ENCODE peak calls at places on chromosomes 3 and 15, in five cellular contexts. Q is stomach, X is IMR-90, D is suprapubic skin, P is ovary. F is an unnamed sample.
A peak's percentile ranks its signal among the peaks of the same experiment; 100 is the strongest.

GRCh38 chr3:28349397-28350000 is 875 bp upstream of the AZI2 start:
- DNase-seq in Q (no peak), X (peak; percentile 4), P (no peak), D (no peak), F (no peak)

GRCh38 chr3:119826714-119827113 is 44.8 kb downstream of the NR1I2 start:
- DNase-seq in D (no peak), Q (no peak), X (no peak), P (no peak), F (no peak)

GRCh38 chr3:183825380-183826161 is at the start of gene MAP6D1:
- DNase-seq in X (peak; percentile 46), D (peak; percentile 80), P (peak; percentile 54), Q (no peak), F (peak; percentile 28)

GRCh38 chr3:27758083-27758482 is 36.0 kb upstream of the EOMES start:
- DNase-seq in X (peak; percentile 71), P (no peak), Q (no peak), D (no peak), F (no peak)

GRCh38 chr3:126107203-126107939 is 23.4 kb upstream of the SLC41A3 start:
- DNase-seq in D (no peak), P (no peak), Q (no peak), X (no peak), F (no peak)

GRCh38 chr3:46867550-46867898 is 4.3 kb upstream of the MYL3 start:
- DNase-seq in P (peak; percentile 92), Q (peak; percentile 87), X (no peak), D (peak; percentile 91), F (no peak)

GRCh38 chr15:70788114-70789049 is 25.0 kb upstream of the UACA start:
- DNase-seq in Q (no peak), P (no peak), X (peak; percentile 86), D (no peak), F (no peak)

GRCh38 chr3:87333393-87333892 is 57.1 kb upstream of the POU1F1 start:
- DNase-seq in D (no peak), X (peak; percentile 80), P (no peak), Q (no peak), F (no peak)

GRCh38 chr15:74434260-74434915 is 630 bp upstream of the SEMA7A start:
- DNase-seq in X (peak; percentile 15), Q (no peak), D (no peak), P (no peak), F (no peak)

GRCh38 chr3:129756871-129757270 is 136.6 kb downstream of the TMCC1 start:
- DNase-seq in X (peak; percentile 66), P (no peak), Q (no peak), D (no peak), F (no peak)

GRCh38 chr3:146817705-146818104 is 212.6 kb upstream of the PLSCR5 start:
- DNase-seq in P (no peak), X (peak; percentile 16), D (no peak), Q (no peak), F (no peak)

GRCh38 chr3:71254251-71254650 is 329.3 kb downstream of the FOXP1 start:
- DNase-seq in P (no peak), X (peak; percentile 35), Q (peak; percentile 55), D (no peak), F (no peak)

GRCh38 chr15:25481208-25481862 is 42.5 kb upstream of the UBE3A start:
- DNase-seq in Q (no peak), P (peak; percentile 32), D (no peak), X (no peak), F (no peak)

GRCh38 chr15:80990955-80991354 is 1.3 kb upstream of the MESD start:
- DNase-seq in Q (no peak), D (no peak), X (no peak), P (no peak), F (no peak)

GRCh38 chr15:75422554-75422953 is 28.9 kb downstream of the SIN3A start:
- DNase-seq in X (no peak), D (no peak), P (no peak), Q (no peak), F (no peak)

GRCh38 chr3:173553635-173554280 is 156.2 kb downstream of the NLGN1 start:
- DNase-seq in D (no peak), X (peak; percentile 42), P (no peak), Q (no peak), F (no peak)

GRCh38 chr15:48333553-48333952 is 2.3 kb downstream of the DUT start:
- DNase-seq in D (no peak), P (no peak), X (no peak), Q (no peak), F (no peak)

GRCh38 chr3:102057781-102058421 is 208.6 kb downstream of the NFKBIZ start:
- DNase-seq in P (no peak), D (no peak), Q (no peak), X (no peak), F (peak; percentile 71)

GRCh38 chr3:72006631-72007556 is 221.9 kb upstream of the PROK2 start:
- DNase-seq in Q (no peak), P (no peak), D (no peak), X (no peak), F (no peak)

GRCh38 chr3:127613406-127613805 is 15.2 kb downstream of the MCM2 start:
- DNase-seq in X (no peak), Q (peak; percentile 56), D (no peak), P (no peak), F (no peak)

GRCh38 chr15:45458746-45459403 is 63.7 kb downstream of the SLC30A4 start:
- DNase-seq in D (no peak), P (peak; percentile 70), Q (peak; percentile 84), X (peak; percentile 37), F (peak; percentile 80)

GRCh38 chr3:134838599-134838998 is 43.5 kb downstream of the EPHB1 start:
- DNase-seq in P (no peak), Q (no peak), D (peak; percentile 16), X (no peak), F (peak; percentile 39)

GRCh38 chr15:52730163-52730562 is 51.0 kb upstream of the ATOSA start:
- DNase-seq in Q (no peak), P (no peak), X (peak; percentile 8), D (no peak), F (peak; percentile 74)

GRCh38 chr3:182723596-182723995 is 69.7 kb upstream of the ATP11B start:
- DNase-seq in D (no peak), P (no peak), Q (no peak), X (no peak), F (no peak)

GRCh38 chr3:49772703-49773102 is 13.6 kb downstream of the IP6K1 start:
- DNase-seq in Q (no peak), D (peak; percentile 26), P (no peak), X (no peak), F (no peak)
- H3K27ac ChIP-seq in Q (no peak overlapping the region), D (no peak overlapping the region), P (no peak overlapping the region), X (no peak overlapping the region), F (no peak overlapping the region)

GRCh38 chr15:49830411-49830810 is 209.6 kb downstream of the DTWD1 start:
- DNase-seq in P (no peak), X (peak; percentile 36), D (no peak), Q (no peak), F (no peak)

GRCh38 chr15:49823987-49824538 is 203.2 kb downstream of the DTWD1 start:
- DNase-seq in P (no peak), X (peak; percentile 29), D (no peak), Q (no peak), F (no peak)

GRCh38 chr15:49824700-49825099 is 203.9 kb downstream of the DTWD1 start:
- DNase-seq in X (no peak), P (no peak), D (no peak), Q (no peak), F (no peak)

GRCh38 chr15:49827311-49827710 is 206.5 kb downstream of the DTWD1 start:
- DNase-seq in P (no peak), Q (no peak), X (no peak), D (no peak), F (no peak)

DNA sequence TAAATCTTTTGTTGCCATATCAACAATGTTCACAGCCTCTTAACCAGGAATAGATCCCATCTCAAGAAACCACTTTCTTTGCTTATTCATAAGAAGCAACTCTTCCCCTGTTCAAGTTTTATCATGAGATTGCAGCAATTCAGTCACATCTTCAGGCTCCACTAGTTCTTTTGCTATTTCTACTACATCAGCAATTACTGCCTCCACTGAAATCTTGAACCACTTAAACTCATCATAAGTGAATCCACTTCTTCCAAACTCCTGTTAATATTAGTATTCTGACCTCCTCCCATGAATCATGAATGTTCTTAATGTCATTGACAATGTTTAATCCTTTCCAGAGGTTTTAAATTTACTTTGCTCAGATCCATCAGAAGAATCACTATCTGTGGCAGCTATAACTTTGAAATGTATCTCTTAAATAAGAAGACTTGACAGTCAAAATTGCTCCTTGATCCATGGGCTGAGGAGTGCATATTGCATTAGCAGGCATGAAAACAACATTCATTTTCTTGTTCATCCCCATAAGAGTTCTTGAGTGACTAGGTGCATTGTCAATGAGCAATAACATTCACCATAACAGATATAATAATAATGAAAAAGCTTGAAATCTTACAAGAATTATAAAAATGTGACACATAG is 205.9 kb downstream of the DTWD1 start:
- DNase-seq in P (no peak), D (no peak), Q (no peak), X (no peak), F (no peak)
- H3K27ac ChIP-seq in P (no peak overlapping the region), D (no peak overlapping the region), Q (no peak overlapping the region), X (no peak overlapping the region), F (no peak overlapping the region)

DNA sequence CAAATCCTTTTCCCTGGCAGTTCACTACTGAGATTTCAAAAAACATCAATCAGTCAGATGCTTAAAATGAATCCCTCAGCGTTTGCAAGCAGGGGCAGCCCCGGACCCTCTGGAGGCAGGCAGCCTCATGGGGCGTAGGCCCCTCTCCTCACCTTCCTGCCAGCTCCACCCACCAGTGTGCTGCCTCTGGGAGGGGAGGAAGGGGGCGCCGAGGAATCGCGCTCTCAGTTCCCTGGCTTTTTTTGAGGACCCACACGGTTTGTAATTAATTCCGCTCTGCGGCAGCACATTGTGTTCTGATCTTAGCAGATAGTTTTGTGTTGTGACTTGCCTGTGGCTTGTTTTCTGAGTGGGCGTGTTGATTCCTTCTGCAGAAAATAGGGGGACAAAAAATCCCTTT is 159.9 kb downstream of the KLF13 start:
- DNase-seq in P (no peak), D (no peak), Q (no peak), X (no peak), F (no peak)
- H3K27ac ChIP-seq in P (no peak overlapping the region), D (peak overlapping the region; percentile 62), Q (no peak overlapping the region), X (no peak overlapping the region), F (no peak overlapping the region)

DNA sequence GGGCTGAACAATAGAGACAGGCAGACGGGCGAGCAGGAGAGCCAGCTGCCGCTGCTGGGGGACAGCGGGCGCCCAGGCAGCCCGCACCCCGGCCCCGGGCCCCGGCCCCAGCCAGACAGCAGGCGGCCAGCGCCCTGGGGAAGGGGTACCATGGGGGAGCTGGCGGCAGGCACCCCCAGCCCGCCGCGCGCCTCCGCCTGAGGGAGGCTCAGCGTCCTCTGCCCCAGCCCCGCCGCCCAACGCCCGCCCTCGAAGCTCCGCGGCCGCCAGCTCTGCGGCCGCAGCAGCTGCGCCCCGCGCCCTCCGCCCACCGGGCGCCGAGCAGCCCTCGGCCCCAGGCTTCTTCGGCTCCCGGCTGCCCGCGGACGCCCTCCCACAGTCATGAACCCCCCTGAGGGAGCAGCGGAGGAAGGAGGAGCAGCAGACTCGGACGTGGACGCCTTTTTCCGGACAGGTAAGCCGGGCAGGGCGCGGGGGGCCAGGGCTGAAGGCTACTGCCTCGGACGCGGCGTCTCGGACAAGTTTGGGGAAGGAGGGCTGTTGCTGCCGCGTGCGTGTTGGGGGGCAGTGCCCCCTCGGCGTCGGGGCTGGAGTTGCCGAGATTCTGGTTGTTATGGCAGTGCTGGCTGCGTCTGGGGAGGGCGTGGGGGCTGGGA is 41.6 kb upstream of the ROPN1 start:
- DNase-seq in P (peak; percentile 47), X (no peak), D (no peak), Q (no peak), F (no peak)
- H3K27ac ChIP-seq in P (peak within 1 kb of the TSS; percentile 56), X (peak within 1 kb of the TSS; percentile 28), D (peak within 1 kb of the TSS; percentile 86), Q (peak within 1 kb of the TSS; percentile 70), F (no peak within 1 kb of the TSS)